ENCODE peak calls at places on chromosome 16, in seven cellular contexts. One of them, this sample, is unnamed.
A peak's percentile ranks its signal among the peaks of the same experiment; 100 is the strongest.

GRCh38 chr16:85554791-85555548 is 58.2 kb upstream of the GSE1 start:
- DNase-seq in K562: peak; percentile 96
- DNase-seq in ovary: peak; percentile 87
- DNase-seq in tibial nerve: no peak
- DNase-seq in sigmoid colon: peak; percentile 91
- DNase-seq in stomach: peak; percentile 60
- DNase-seq in transverse colon: peak; percentile 66
- DNase-seq in this sample: no peak

GRCh38 chr16:58614212-58614611 is 15.4 kb downstream of the CNOT1 start:
- DNase-seq in K562: no peak
- DNase-seq in ovary: no peak
- DNase-seq in tibial nerve: no peak
- DNase-seq in sigmoid colon: no peak
- DNase-seq in stomach: no peak
- DNase-seq in transverse colon: no peak
- DNase-seq in this sample: no peak

GRCh38 chr16:87138868-87139267 is 178.3 kb downstream of the C16orf95 start:
- DNase-seq in K562: no peak
- DNase-seq in ovary: no peak
- DNase-seq in tibial nerve: no peak
- DNase-seq in sigmoid colon: peak; percentile 47
- DNase-seq in stomach: no peak
- DNase-seq in transverse colon: no peak
- DNase-seq in this sample: peak; percentile 38

GRCh38 chr16:10965440-10966039 is 21.2 kb downstream of the CLEC16A start:
- DNase-seq in K562: peak; percentile 32
- DNase-seq in ovary: no peak
- DNase-seq in tibial nerve: no peak
- DNase-seq in sigmoid colon: no peak
- DNase-seq in stomach: no peak
- DNase-seq in transverse colon: no peak
- DNase-seq in this sample: no peak

GRCh38 chr16:30353438-30354129 is 1.5 kb downstream of the CD2BP2 start:
- DNase-seq in K562: no peak
- DNase-seq in ovary: peak; percentile 33
- DNase-seq in tibial nerve: no peak
- DNase-seq in sigmoid colon: no peak
- DNase-seq in stomach: no peak
- DNase-seq in transverse colon: peak; percentile 15
- DNase-seq in this sample: no peak

GRCh38 chr16:49009204-49009603 is 272.4 kb downstream of the CBLN1 start:
- DNase-seq in K562: no peak
- DNase-seq in ovary: no peak
- DNase-seq in tibial nerve: no peak
- DNase-seq in sigmoid colon: no peak
- DNase-seq in stomach: no peak
- DNase-seq in transverse colon: no peak
- DNase-seq in this sample: no peak

GRCh38 chr16:20957153-20957552 is 56.6 kb downstream of the LYRM1 start:
- DNase-seq in K562: no peak
- DNase-seq in ovary: no peak
- DNase-seq in tibial nerve: no peak
- DNase-seq in sigmoid colon: no peak
- DNase-seq in stomach: no peak
- DNase-seq in transverse colon: no peak
- DNase-seq in this sample: no peak

GRCh38 chr16:80527297-80527696 is 13.5 kb upstream of the DYNLRB2 start:
- DNase-seq in K562: peak; percentile 59
- DNase-seq in ovary: no peak
- DNase-seq in tibial nerve: no peak
- DNase-seq in sigmoid colon: no peak
- DNase-seq in stomach: no peak
- DNase-seq in transverse colon: peak; percentile 12
- DNase-seq in this sample: no peak

GRCh38 chr16:15642557-15643452 is at the start of gene MARF1:
- DNase-seq in K562: peak; percentile 98
- DNase-seq in ovary: peak; percentile 100
- DNase-seq in tibial nerve: peak; percentile 98
- DNase-seq in sigmoid colon: peak; percentile 99
- DNase-seq in stomach: peak; percentile 99
- DNase-seq in transverse colon: peak; percentile 100
- DNase-seq in this sample: peak; percentile 99

GRCh38 chr16:58026139-58026704 is 668 bp downstream of the MMP15 start:
- DNase-seq in K562: peak; percentile 59
- DNase-seq in ovary: peak; percentile 55
- DNase-seq in tibial nerve: no peak
- DNase-seq in sigmoid colon: peak; percentile 78
- DNase-seq in stomach: peak; percentile 66
- DNase-seq in transverse colon: peak; percentile 52
- DNase-seq in this sample: no peak

GRCh38 chr16:87844374-87844733 is 25.0 kb downstream of the SLC7A5 start:
- DNase-seq in K562: no peak
- DNase-seq in ovary: no peak
- DNase-seq in tibial nerve: no peak
- DNase-seq in sigmoid colon: no peak
- DNase-seq in stomach: no peak
- DNase-seq in transverse colon: no peak
- DNase-seq in this sample: no peak

GRCh38 chr16:48157794-48158193 is 2.0 kb upstream of the ABCC12 start:
- DNase-seq in K562: no peak
- DNase-seq in ovary: no peak
- DNase-seq in tibial nerve: no peak
- DNase-seq in sigmoid colon: no peak
- DNase-seq in stomach: no peak
- DNase-seq in transverse colon: no peak
- DNase-seq in this sample: no peak

GRCh38 chr16:10558746-10559641 is 21.4 kb downstream of the EMP2 start:
- DNase-seq in K562: no peak
- DNase-seq in ovary: peak; percentile 80
- DNase-seq in tibial nerve: peak; percentile 61
- DNase-seq in sigmoid colon: peak; percentile 83
- DNase-seq in stomach: peak; percentile 75
- DNase-seq in transverse colon: peak; percentile 36
- DNase-seq in this sample: peak; percentile 85

GRCh38 chr16:83705856-83706255 is 101.9 kb upstream of the HSBP1 start:
- DNase-seq in K562: no peak
- DNase-seq in ovary: no peak
- DNase-seq in tibial nerve: no peak
- DNase-seq in sigmoid colon: no peak
- DNase-seq in stomach: no peak
- DNase-seq in transverse colon: no peak
- DNase-seq in this sample: peak; percentile 29

GRCh38 chr16:14489460-14489859 is 140.6 kb downstream of the PARN start:
- DNase-seq in K562: peak; percentile 67
- DNase-seq in ovary: no peak
- DNase-seq in tibial nerve: no peak
- DNase-seq in sigmoid colon: no peak
- DNase-seq in stomach: no peak
- DNase-seq in transverse colon: no peak
- DNase-seq in this sample: no peak

GRCh38 chr16:30185683-30186421 is 2.5 kb downstream of the CORO1A start:
- DNase-seq in K562: no peak
- DNase-seq in ovary: peak; percentile 35
- DNase-seq in tibial nerve: no peak
- DNase-seq in sigmoid colon: peak; percentile 74
- DNase-seq in stomach: peak; percentile 63
- DNase-seq in transverse colon: peak; percentile 73
- DNase-seq in this sample: peak; percentile 74

GRCh38 chr16:80327740-80328139 is 213.1 kb upstream of the DYNLRB2 start:
- DNase-seq in K562: no peak
- DNase-seq in ovary: no peak
- DNase-seq in tibial nerve: no peak
- DNase-seq in sigmoid colon: no peak
- DNase-seq in stomach: no peak
- DNase-seq in transverse colon: no peak
- DNase-seq in this sample: no peak

GRCh38 chr16:2912330-2913199 is 834 bp downstream of the FLYWCH1 start:
- DNase-seq in K562: peak; percentile 57
- DNase-seq in ovary: peak; percentile 50
- DNase-seq in tibial nerve: peak; percentile 41
- DNase-seq in sigmoid colon: peak; percentile 80
- DNase-seq in stomach: peak; percentile 33
- DNase-seq in transverse colon: peak; percentile 51
- DNase-seq in this sample: no peak

GRCh38 chr16:23754594-23755483 is at the start of gene CHP2:
- DNase-seq in K562: peak; percentile 80
- DNase-seq in ovary: no peak
- DNase-seq in tibial nerve: no peak
- DNase-seq in sigmoid colon: no peak
- DNase-seq in stomach: no peak
- DNase-seq in transverse colon: peak; percentile 86
- DNase-seq in this sample: no peak

GRCh38 chr16:22623351-22623781 is 112.7 kb downstream of the NPIPB5 start:
- DNase-seq in K562: no peak
- DNase-seq in ovary: no peak
- DNase-seq in tibial nerve: no peak
- DNase-seq in sigmoid colon: no peak
- DNase-seq in stomach: no peak
- DNase-seq in transverse colon: no peak
- DNase-seq in this sample: no peak

GRCh38 chr16:10938321-10938720 is 3.9 kb downstream of the DEXI start:
- DNase-seq in K562: no peak
- DNase-seq in ovary: no peak
- DNase-seq in tibial nerve: no peak
- DNase-seq in sigmoid colon: no peak
- DNase-seq in stomach: no peak
- DNase-seq in transverse colon: no peak
- DNase-seq in this sample: no peak

GRCh38 chr16:81946206-81946605 is 65.1 kb downstream of the SDR42E1 start:
- DNase-seq in K562: no peak
- DNase-seq in ovary: no peak
- DNase-seq in tibial nerve: no peak
- DNase-seq in sigmoid colon: no peak
- DNase-seq in stomach: no peak
- DNase-seq in transverse colon: no peak
- DNase-seq in this sample: no peak

GRCh38 chr16:75322706-75323105 is 71.3 kb upstream of the BCAR1 start:
- DNase-seq in K562: no peak
- DNase-seq in ovary: no peak
- DNase-seq in tibial nerve: no peak
- DNase-seq in sigmoid colon: no peak
- DNase-seq in stomach: no peak
- DNase-seq in transverse colon: no peak
- DNase-seq in this sample: no peak

GRCh38 chr16:54342001-54342776 is 55.6 kb upstream of the IRX3 start:
- DNase-seq in K562: no peak
- DNase-seq in ovary: no peak
- DNase-seq in tibial nerve: no peak
- DNase-seq in sigmoid colon: peak; percentile 37
- DNase-seq in stomach: no peak
- DNase-seq in transverse colon: no peak
- DNase-seq in this sample: no peak

GRCh38 chr16:56911771-56912541 is 20.0 kb upstream of the HERPUD1 start:
- DNase-seq in K562: no peak
- DNase-seq in ovary: no peak
- DNase-seq in tibial nerve: peak; percentile 36
- DNase-seq in sigmoid colon: peak; percentile 76
- DNase-seq in stomach: peak; percentile 40
- DNase-seq in transverse colon: peak; percentile 74
- DNase-seq in this sample: no peak
- TF ChIP-seq EP300 in K562: no peak
- TF ChIP-seq EP300 in ovary: no peak
- TF ChIP-seq EP300 in tibial nerve: peak; percentile 71
- TF ChIP-seq EP300 in sigmoid colon: peak; percentile 86
- TF ChIP-seq EP300 in stomach: no peak
- TF ChIP-seq EP300 in transverse colon: peak; percentile 74
- TF ChIP-seq EP300 in this sample: no peak

GRCh38 chr16:4538386-4539235 is at the start of gene CDIP1:
- DNase-seq in K562: peak; percentile 38
- DNase-seq in ovary: peak; percentile 99
- DNase-seq in tibial nerve: peak; percentile 98
- DNase-seq in sigmoid colon: peak; percentile 99
- DNase-seq in stomach: peak; percentile 99
- DNase-seq in transverse colon: peak; percentile 97
- DNase-seq in this sample: peak; percentile 100
- TF ChIP-seq EP300 in K562: no peak
- TF ChIP-seq EP300 in ovary: peak; percentile 21
- TF ChIP-seq EP300 in tibial nerve: peak; percentile 89
- TF ChIP-seq EP300 in sigmoid colon: peak; percentile 53
- TF ChIP-seq EP300 in stomach: peak; percentile 34
- TF ChIP-seq EP300 in transverse colon: no peak
- TF ChIP-seq EP300 in this sample: no peak

GRCh38 chr16:8878523-8878911 is 3.6 kb upstream of the LITAFD start:
- DNase-seq in K562: no peak
- DNase-seq in ovary: no peak
- DNase-seq in tibial nerve: peak; percentile 40
- DNase-seq in sigmoid colon: no peak
- DNase-seq in stomach: no peak
- DNase-seq in transverse colon: no peak
- DNase-seq in this sample: no peak
- TF ChIP-seq EP300 in K562: no peak
- TF ChIP-seq EP300 in ovary: no peak
- TF ChIP-seq EP300 in tibial nerve: no peak
- TF ChIP-seq EP300 in sigmoid colon: no peak
- TF ChIP-seq EP300 in stomach: no peak
- TF ChIP-seq EP300 in transverse colon: no peak
- TF ChIP-seq EP300 in this sample: no peak

GRCh38 chr16:55501549-55502322 is 7.1 kb upstream of the LPCAT2 start:
- DNase-seq in K562: peak; percentile 24
- DNase-seq in ovary: no peak
- DNase-seq in tibial nerve: peak; percentile 4
- DNase-seq in sigmoid colon: no peak
- DNase-seq in stomach: no peak
- DNase-seq in transverse colon: peak; percentile 35
- DNase-seq in this sample: peak; percentile 58

GRCh38 chr16:55505333-55506015 is 3.4 kb upstream of the LPCAT2 start:
- DNase-seq in K562: no peak
- DNase-seq in ovary: no peak
- DNase-seq in tibial nerve: no peak
- DNase-seq in sigmoid colon: no peak
- DNase-seq in stomach: no peak
- DNase-seq in transverse colon: no peak
- DNase-seq in this sample: no peak

GRCh38 chr16:55499951-55500350 is 8.9 kb upstream of the LPCAT2 start:
- DNase-seq in K562: peak; percentile 19
- DNase-seq in ovary: no peak
- DNase-seq in tibial nerve: peak; percentile 8
- DNase-seq in sigmoid colon: peak; percentile 46
- DNase-seq in stomach: no peak
- DNase-seq in transverse colon: no peak
- DNase-seq in this sample: peak; percentile 44

GRCh38 chr16:55503726-55504553 is 4.9 kb upstream of the LPCAT2 start:
- DNase-seq in K562: no peak
- DNase-seq in ovary: no peak
- DNase-seq in tibial nerve: no peak
- DNase-seq in sigmoid colon: no peak
- DNase-seq in stomach: no peak
- DNase-seq in transverse colon: no peak
- DNase-seq in this sample: no peak

DNA sequence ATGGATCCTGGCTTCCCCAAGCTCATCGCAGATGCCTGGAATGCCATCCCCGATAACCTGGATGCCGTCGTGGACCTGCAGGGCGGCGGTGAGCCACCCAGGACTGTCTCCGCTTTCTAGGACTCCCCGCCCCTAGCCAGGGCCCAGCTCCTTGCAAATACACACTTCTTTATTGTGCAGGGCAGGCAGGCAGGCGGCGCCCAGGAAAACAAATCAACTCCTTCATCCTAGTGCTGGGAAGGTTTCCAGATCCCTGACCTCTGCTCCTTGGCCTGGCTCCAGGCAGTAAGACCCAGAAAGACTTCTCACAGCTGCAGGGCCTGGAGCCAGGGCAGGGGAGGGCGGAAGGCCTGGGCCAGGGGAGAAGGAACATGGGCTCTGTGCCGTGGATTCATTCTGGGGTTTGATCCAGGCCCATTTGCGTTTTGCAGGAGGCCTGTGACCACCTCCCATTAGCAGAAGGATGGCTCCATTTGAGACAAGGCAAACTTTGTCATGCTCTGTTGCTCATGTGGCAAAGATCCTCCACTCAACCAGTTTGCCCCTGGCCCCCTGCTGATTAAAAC is 6.0 kb upstream of the LPCAT2 start:
- DNase-seq in K562: no peak
- DNase-seq in ovary: peak; percentile 97
- DNase-seq in tibial nerve: peak; percentile 97
- DNase-seq in sigmoid colon: peak; percentile 95
- DNase-seq in stomach: peak; percentile 97
- DNase-seq in transverse colon: peak; percentile 93
- DNase-seq in this sample: no peak
- TF ChIP-seq EP300 in K562: no peak
- TF ChIP-seq EP300 in ovary: no peak
- TF ChIP-seq EP300 in tibial nerve: peak; percentile 82
- TF ChIP-seq EP300 in sigmoid colon: no peak
- TF ChIP-seq EP300 in stomach: no peak
- TF ChIP-seq EP300 in transverse colon: no peak
- TF ChIP-seq EP300 in this sample: no peak